ENCODE peak calls at places on chromosomes 4 and X, in nine cellular contexts. I is PC-3, B is cardiac muscle cell, A is lower lobe of right lung, Y is HepG2, X is adrenal gland, K is lung, E is transverse colon, S is heart left ventricle. J is an unnamed sample. For H3K27me3 and H3K4me1, the result is how much of the 10 kb centered on the place peaks cover.

GRCh38 chr4:168881754-168882153 is 128.3 kb downstream of the CBR4 start:
- DNase-seq in Y (no peak), I (peak), S (no peak), X (no peak), B (no peak), A (no peak), E (no peak), K (no peak), J (no peak)

GRCh38 chr4:113540859-113541258 is 220.7 kb downstream of the CAMK2D start:
- DNase-seq in Y (no peak), I (no peak), E (no peak), B (peak), K (no peak), X (no peak), A (no peak), S (no peak), J (no peak)

GRCh38 chr4:184688447-184688846 is 38.9 kb downstream of the PRIMPOL start:
- DNase-seq in S (no peak), A (no peak), Y (no peak), E (no peak), X (no peak), I (peak), K (no peak), B (peak), J (peak)

GRCh38 chrX:107654778-107655761 is 26.8 kb downstream of the PRPS1 start:
- DNase-seq in S (peak), E (peak), I (peak), A (peak), X (no peak), K (peak), Y (peak), B (peak), J (peak)

GRCh38 chrX:48715876-48716502 is 19.5 kb downstream of the SUV39H1 start:
- DNase-seq in K (no peak), I (peak), S (no peak), B (no peak), A (no peak), X (no peak), E (no peak), Y (no peak), J (no peak)

GRCh38 chr4:37430718-37431416 is 186.3 kb downstream of the NWD2 start:
- DNase-seq in S (no peak), B (no peak), I (no peak), A (no peak), X (no peak), E (peak), Y (peak), K (no peak), J (no peak)

GRCh38 chr4:7462509-7462971 is 27.8 kb upstream of the PSAPL1 start:
- DNase-seq in K (no peak), I (peak), X (peak), Y (peak), S (no peak), A (no peak), E (no peak), B (peak), J (no peak)

GRCh38 chr4:17557880-17558279 is 19.1 kb upstream of the LAP3 start:
- DNase-seq in Y (no peak), S (no peak), A (no peak), I (peak), X (no peak), K (no peak), B (no peak), E (no peak), J (no peak)

GRCh38 chr4:44425614-44426208 is 22.9 kb downstream of the KCTD8 start:
- DNase-seq in K (no peak), X (no peak), Y (no peak), I (peak), S (no peak), B (peak), E (no peak), A (no peak), J (no peak)

GRCh38 chrX:40558590-40558989 is 22.2 kb upstream of the ATP6AP2 start:
- DNase-seq in X (no peak), S (no peak), I (no peak), B (no peak), E (no peak), A (no peak), Y (no peak), K (no peak), J (no peak)

GRCh38 chrX:40546870-40547269 is 33.9 kb upstream of the ATP6AP2 start:
- DNase-seq in B (no peak), Y (no peak), E (no peak), A (no peak), K (no peak), S (no peak), X (no peak), I (no peak), J (no peak)

GRCh38 chrX:40550069-40550468 is 30.7 kb upstream of the ATP6AP2 start:
- DNase-seq in B (no peak), A (no peak), E (no peak), K (no peak), Y (no peak), X (peak), I (no peak), S (peak), J (no peak)

GRCh38 chrX:40552768-40553167 is 28.0 kb upstream of the ATP6AP2 start:
- DNase-seq in B (peak), I (peak), E (no peak), X (no peak), A (no peak), K (no peak), S (no peak), Y (no peak), J (no peak)
- TF ChIP-seq CTCF in B (no peak), I (peak), E (no peak), X (peak), A (peak), K (no peak), S (no peak), Y (peak), J (peak)

DNA sequence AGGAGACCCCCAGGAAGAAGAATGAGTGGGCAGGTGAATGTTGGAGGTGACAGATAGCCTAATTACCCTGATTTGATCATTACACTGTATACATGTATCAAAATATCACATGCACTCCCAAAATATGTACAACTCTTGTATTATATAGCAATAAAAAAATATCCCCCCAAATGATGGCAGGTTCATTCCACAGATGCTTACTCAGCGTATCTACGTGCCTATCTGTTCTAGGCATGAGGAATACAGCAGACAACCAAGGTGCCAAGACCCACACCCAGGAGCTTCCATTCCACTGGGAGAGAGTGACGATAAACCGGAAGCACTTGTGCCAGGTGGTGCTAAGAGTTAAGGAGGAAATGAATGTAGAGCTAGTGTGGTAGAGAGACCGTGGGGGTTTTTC is 42.4 kb downstream of the ADRA2C start:
- DNase-seq in S (peak), B (no peak), Y (no peak), I (no peak), X (no peak), A (no peak), E (no peak), K (no peak), J (no peak)
- H3K27me3 ChIP-seq in S (under half), B (under half), Y (under half), I (under half), X (under half), A (under half), E (under half), K (under half), J (under half)

GRCh38 chr4:78611215-78611558 is 59.6 kb downstream of the ANXA3 start:
- DNase-seq in S (no peak), A (no peak), X (no peak), K (no peak), E (no peak), I (no peak), B (no peak), Y (no peak), J (no peak)
- H3K4me1 ChIP-seq in S (under half), A (under half), X (under half), K (under half), E (under half), I (under half), B (under half), Y (under half), J (under half)

DNA sequence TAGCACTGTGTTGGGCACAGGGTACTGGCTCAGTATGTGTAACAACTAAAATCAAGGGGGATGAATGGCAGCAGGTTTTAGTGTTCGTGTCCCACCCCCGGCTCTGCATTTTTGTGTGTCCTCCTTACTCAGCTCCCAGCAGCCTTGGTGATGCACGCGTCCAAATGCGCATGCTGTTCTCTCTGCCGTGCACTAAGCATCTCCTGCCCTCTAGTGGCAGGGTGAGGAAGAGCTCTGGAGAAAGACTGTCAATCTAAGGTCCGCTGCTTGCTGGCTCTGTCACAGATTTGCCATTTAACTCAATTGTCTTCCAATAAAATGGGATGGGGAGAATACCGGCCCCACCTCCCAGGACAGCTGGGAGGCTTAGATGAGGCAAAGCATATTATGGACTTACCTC is 61.4 kb downstream of the WFS1 start:
- DNase-seq in X (no peak), A (no peak), S (peak), E (peak), I (peak), B (peak), Y (peak), K (no peak), J (no peak)
- TF ChIP-seq CTCF in X (peak), A (peak), S (peak), E (peak), I (peak), B (peak), Y (peak), K (no peak), J (peak)

DNA sequence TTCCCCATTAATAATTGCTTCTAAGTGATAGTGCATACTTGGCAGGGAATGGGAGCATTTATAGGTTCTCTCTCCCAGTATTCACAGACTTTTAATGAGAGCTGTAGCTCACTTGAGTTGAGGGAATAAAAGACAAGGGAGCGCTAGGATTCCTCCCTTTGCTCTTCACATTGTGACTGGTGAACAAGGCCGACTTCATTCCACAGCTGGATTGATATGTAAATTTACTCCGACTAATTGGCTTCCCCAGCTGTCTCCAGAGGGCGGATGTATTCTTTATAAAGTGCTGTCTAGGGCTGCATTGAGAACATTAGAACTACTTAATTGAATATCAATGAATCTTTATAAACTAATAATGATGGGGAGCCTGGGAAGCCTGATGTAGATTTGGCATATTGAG is 63.4 kb downstream of the GPR50 start:
- DNase-seq in X (no peak), E (no peak), B (no peak), S (no peak), Y (no peak), K (no peak), A (no peak), I (no peak), J (no peak)
- H3K27me3 ChIP-seq in X (under half), E (under half), B (under half), S (under half), Y (under half), K (under half), A (under half), I (under half), J (under half)

J was measured in RWPE2.